ENCODE peak calls at places on chromosomes 16 and 17, in five cellular contexts. X, B, N, U and F are unnamed samples.

GRCh38 chr16:11322823-11323222 is 22.4 kb upstream of the RMI2 start:
- DNase-seq in B (no peak), X (no peak), U (no peak), N (no peak), F (no peak)

GRCh38 chr17:44522883-44523671 is 19.9 kb upstream of the GPATCH8 start:
- DNase-seq in B (peak; percentile 83), X (peak; percentile 81), N (no peak), U (peak; percentile 78), F (peak; percentile 57)

GRCh38 chr16:14202697-14203096 is 131.6 kb downstream of the MRTFB start:
- DNase-seq in X (no peak), B (peak; percentile 19), N (no peak), U (no peak), F (peak; percentile 44)

GRCh38 chr17:2406271-2406902 is 5.5 kb upstream of the MNT start:
- DNase-seq in N (no peak), U (no peak), X (peak; percentile 40), B (peak; percentile 55), F (peak; percentile 96)

GRCh38 chr17:82242977-82243647 is 14.3 kb downstream of the SLC16A3 start:
- DNase-seq in U (peak; percentile 93), B (peak; percentile 54), N (peak; percentile 86), X (peak; percentile 86), F (peak; percentile 67)

GRCh38 chr17:2931426-2931825 is 132.0 kb downstream of the OR1D5 start:
- DNase-seq in X (no peak), U (no peak), N (no peak), B (no peak), F (no peak)

GRCh38 chr17:55722742-55723487 is at the start of gene TMEM100:
- DNase-seq in U (peak; percentile 89), N (no peak), B (no peak), X (no peak), F (no peak)

GRCh38 chr16:75105306-75106061 is 11.1 kb downstream of the LDHD start:
- DNase-seq in N (peak; percentile 57), X (peak; percentile 76), B (no peak), U (peak; percentile 36), F (no peak)

GRCh38 chr16:52912565-52913173 is 140.0 kb downstream of the CHD9NB start:
- DNase-seq in U (peak; percentile 65), N (peak; percentile 61), B (peak; percentile 66), X (peak; percentile 67), F (peak; percentile 68)

GRCh38 chr17:2191227-2191626 is 112.4 kb downstream of the SMG6 start:
- DNase-seq in X (no peak), N (no peak), U (no peak), B (no peak), F (no peak)

GRCh38 chr17:29444589-29444988 is 54.4 kb downstream of the TAOK1 start:
- DNase-seq in X (no peak), B (peak; percentile 25), U (peak; percentile 46), N (no peak), F (peak; percentile 82)

GRCh38 chr16:67860589-67861398 is 12.1 kb upstream of the EDC4 start:
- DNase-seq in U (no peak), N (no peak), X (no peak), B (peak; percentile 68), F (peak; percentile 89)

GRCh38 chr16:4390266-4391260 is 18.9 kb downstream of the VASN start:
- DNase-seq in B (no peak), U (no peak), N (no peak), X (no peak), F (no peak)

GRCh38 chr16:88499836-88500251 is 46.8 kb downstream of the ZFPM1 start:
- DNase-seq in U (no peak), N (no peak), B (no peak), X (no peak), F (no peak)

GRCh38 chr17:3835410-3836229 is 10.4 kb downstream of the NCBP3 start:
- DNase-seq in B (no peak), X (no peak), N (no peak), U (peak; percentile 22), F (no peak)

GRCh38 chr17:27469256-27469655 is 13.0 kb downstream of the KSR1 start:
- DNase-seq in X (no peak), B (no peak), U (no peak), N (no peak), F (no peak)

GRCh38 chr16:80150978-80151705 is 389.7 kb upstream of the DYNLRB2 start:
- DNase-seq in X (no peak), B (no peak), N (no peak), U (no peak), F (no peak)

GRCh38 chr17:42286411-42287295 is 1.6 kb upstream of the STAT5A start:
- DNase-seq in U (no peak), X (no peak), N (no peak), B (no peak), F (no peak)

GRCh38 chr16:78503501-78504110 is 404.2 kb downstream of the WWOX start:
- DNase-seq in B (peak; percentile 35), N (no peak), X (no peak), U (peak; percentile 82), F (peak; percentile 60)

GRCh38 chr17:21453144-21453982 is 77.2 kb downstream of the KCNJ12 start:
- DNase-seq in N (no peak), X (no peak), U (no peak), B (no peak), F (no peak)

GRCh38 chr16:68778551-68779231 is 41.6 kb downstream of the CDH1 start:
- DNase-seq in B (peak; percentile 87), N (no peak), X (no peak), U (no peak), F (peak; percentile 84)

DNA sequence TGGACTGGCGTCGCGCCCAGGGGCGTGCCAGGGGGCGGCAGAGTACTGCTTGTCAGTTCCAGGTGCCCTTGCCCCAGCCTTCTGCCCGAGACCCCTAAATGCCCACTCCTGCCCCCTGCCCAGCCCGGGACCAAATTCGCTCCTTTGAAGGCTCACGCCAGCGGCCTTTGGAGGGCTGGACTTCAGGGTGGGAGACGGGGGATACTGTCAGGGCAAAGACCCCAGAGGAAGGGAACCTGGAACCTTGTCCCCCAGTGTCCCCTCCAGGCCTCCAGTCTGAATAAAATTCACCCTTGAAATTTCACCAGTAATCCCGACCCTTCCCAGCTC is 737 bp downstream of the OTOP3 start:
- DNase-seq in N (peak; percentile 75), B (no peak), X (no peak), U (no peak), F (no peak)
- H3K27me3 ChIP-seq in N (peaks cover 52% of the 10 kb centered on the region), B (peaks cover 34% of the 10 kb centered on the region), X (peaks cover 67% of the 10 kb centered on the region), U (peaks cover 91% of the 10 kb centered on the region), F (peaks cover 38% of the 10 kb centered on the region)

DNA sequence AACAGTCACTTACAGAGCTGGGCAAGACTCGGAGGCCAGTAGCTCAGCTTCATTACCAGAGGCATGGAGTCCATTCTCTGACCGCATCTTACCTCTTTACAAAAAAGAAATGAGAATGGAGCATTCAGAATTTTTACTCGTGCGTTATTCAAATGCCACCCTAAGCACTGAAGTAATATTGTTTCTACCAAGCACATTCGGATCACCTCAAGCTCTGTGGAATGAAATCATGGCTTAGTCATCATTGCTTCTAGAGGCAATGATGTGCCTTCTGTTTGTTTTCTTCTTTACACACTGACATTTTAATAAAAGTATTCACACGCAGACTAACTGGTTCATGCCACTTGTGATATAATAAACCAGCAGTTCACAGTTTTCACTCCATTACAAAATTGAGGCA is 206.8 kb downstream of the PHKB start:
- DNase-seq in X (no peak), N (no peak), U (no peak), B (no peak), F (peak; percentile 64)
- TF ChIP-seq CTCF in X (no peak), N (no peak), U (no peak), B (no peak), F (no peak)

GRCh38 chr17:72560303-72561247 is 439.8 kb downstream of the SOX9 start:
- DNase-seq in B (peak; percentile 92), N (peak; percentile 83), U (peak; percentile 66), X (peak; percentile 85), F (peak; percentile 53)
- H3K4me3 ChIP-seq in B (no peak overlapping the region), N (no peak overlapping the region), U (no peak overlapping the region), X (peak overlapping the region; percentile 11), F (no peak overlapping the region)

DNA sequence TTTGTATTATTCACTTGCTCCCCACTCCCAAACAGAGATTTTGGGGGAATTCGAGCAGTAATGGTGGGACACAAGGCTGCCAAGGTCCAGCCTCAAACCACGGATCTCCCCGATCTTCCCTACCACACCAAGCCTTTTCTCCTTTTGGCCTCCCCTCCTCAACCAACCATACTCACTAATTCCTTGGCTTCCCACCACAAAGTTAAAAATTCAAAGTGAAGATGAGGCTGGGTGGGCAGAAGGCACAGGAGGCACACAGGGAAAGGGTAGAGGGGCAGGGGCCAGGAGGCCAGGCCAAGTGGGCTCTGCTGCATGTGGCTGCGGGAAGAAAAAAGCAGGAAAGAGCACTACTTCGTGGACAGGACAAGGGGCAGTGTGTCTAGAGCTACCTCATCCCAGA is 15.2 kb downstream of the HOXB4 start:
- DNase-seq in B (no peak), X (no peak), N (no peak), U (no peak), F (no peak)
- H3K27me3 ChIP-seq in B (no peaks in the 10 kb centered on the region), X (peaks cover 46% of the 10 kb centered on the region), N (peaks cover 21% of the 10 kb centered on the region), U (peaks cover 100% of the 10 kb centered on the region), F (peaks cover 87% of the 10 kb centered on the region)

GRCh38 chr17:78351449-78352006 is 8.3 kb downstream of the SOCS3 start:
- DNase-seq in X (peak; percentile 94), U (peak; percentile 100), B (no peak), N (peak; percentile 94), F (peak; percentile 99)
- TF ChIP-seq CTCF in X (no peak), U (peak; percentile 37), B (no peak), N (no peak), F (peak; percentile 34)

GRCh38 chr16:66318505-66318904 is 48.0 kb upstream of the CDH5 start:
- DNase-seq in B (no peak), X (no peak), U (no peak), N (no peak), F (no peak)

GRCh38 chr16:66311306-66311705 is 55.2 kb upstream of the CDH5 start:
- DNase-seq in N (no peak), U (no peak), X (no peak), B (no peak), F (no peak)

GRCh38 chr16:66320774-66321173 is 45.7 kb upstream of the CDH5 start:
- DNase-seq in X (no peak), N (no peak), U (no peak), B (no peak), F (no peak)

GRCh38 chr16:66309409-66309808 is 57.1 kb upstream of the CDH5 start:
- DNase-seq in U (no peak), X (no peak), N (no peak), B (no peak), F (no peak)

DNA sequence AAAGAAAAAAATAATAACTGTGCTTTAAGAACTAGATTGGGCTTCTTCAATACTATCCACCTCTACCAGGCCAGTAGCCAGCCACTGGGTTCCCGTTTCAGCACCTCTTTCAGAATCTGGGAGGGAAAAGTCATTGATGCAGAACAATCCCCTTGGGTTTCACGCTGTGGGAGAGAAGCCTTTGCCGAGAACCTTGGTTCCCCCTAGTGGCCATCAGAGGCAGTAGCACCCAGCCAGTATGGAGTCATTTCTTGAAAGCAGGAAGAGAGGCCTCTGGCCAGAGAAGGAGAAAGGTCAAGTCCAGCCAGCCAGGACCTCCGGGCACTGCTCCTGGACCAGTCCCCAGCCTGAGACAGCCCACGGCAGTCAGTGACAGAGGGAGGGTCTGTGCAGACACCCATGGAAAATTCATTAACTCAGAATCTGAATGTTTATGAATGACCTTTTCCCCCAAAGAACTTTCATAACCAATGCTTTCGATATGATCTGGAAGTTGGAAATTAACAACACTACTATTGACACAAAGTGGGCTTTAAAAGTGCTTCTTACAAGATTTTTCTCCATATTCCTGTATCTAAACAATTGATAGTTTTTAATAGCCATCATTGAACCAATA is 51.2 kb upstream of the CDH5 start:
- DNase-seq in U (peak; percentile 88), B (peak; percentile 73), X (peak; percentile 59), N (no peak), F (peak; percentile 60)
- H3K4me3 ChIP-seq in U (no peak overlapping the region), B (no peak overlapping the region), X (no peak overlapping the region), N (no peak overlapping the region), F (no peak overlapping the region)

GRCh38 chr17:33127706-33128105 is 136.1 kb downstream of the SPACA3 start:
- DNase-seq in X (no peak), N (no peak), U (no peak), B (peak; percentile 71), F (peak; percentile 96)
- H3K27me3 ChIP-seq in X (peaks cover 9% of the 10 kb centered on the region), N (no peaks in the 10 kb centered on the region), U (no peaks in the 10 kb centered on the region), B (peaks cover 11% of the 10 kb centered on the region), F (no peaks in the 10 kb centered on the region)